ENCODE peak calls at places on chromosomes 7 and 10, in ten cellular contexts. E is posterior vena cava; T is GM23338; D is CD8-positive, alpha-beta T cell; V is caudate nucleus; B is Calu3; K is psoas muscle; J is Jurkat, Clone E6-1; C is lung microvascular endothelial cell; U is activated CD4-positive, alpha-beta T cell treated with anti-CD3 and anti-CD28 coated beads for 48 hours. N is an unnamed sample.

GRCh38 chr10:50396491-50397311 is 145.4 kb upstream of the ASAH2 start:
- DNase-seq in C (peak; percentile 34), U (peak; percentile 42), T (no peak), K (no peak), B (no peak), E (no peak), V (no peak), D (no peak), J (no peak), N (no peak)

GRCh38 chr10:124864421-124865193 is 63.0 kb downstream of the ABRAXAS2 start:
- DNase-seq in B (peak; percentile 85), J (no peak), K (peak; percentile 60), D (no peak), E (no peak), V (no peak), U (no peak), C (no peak), T (no peak), N (peak; percentile 24)

GRCh38 chr10:21976280-21976679 is 27.2 kb downstream of the DNAJC1 start:
- DNase-seq in J (no peak), T (no peak), V (no peak), C (no peak), K (no peak), D (no peak), U (no peak), B (no peak), E (no peak), N (no peak)

GRCh38 chr7:102082693-102083385 is 203.8 kb upstream of the SH2B2 start:
- DNase-seq in J (no peak), V (no peak), C (no peak), K (no peak), B (no peak), D (no peak), U (no peak), E (no peak), T (no peak), N (no peak)

GRCh38 chr10:94403034-94403822 is 887 bp downstream of the TBC1D12 start:
- DNase-seq in C (peak; percentile 87), D (no peak), B (peak; percentile 56), V (peak; percentile 59), T (peak; percentile 62), J (no peak), E (peak; percentile 91), U (peak; percentile 15), K (peak; percentile 54), N (peak; percentile 78)

GRCh38 chr10:86298501-86299001 is 68.0 kb downstream of the GRID1 start:
- DNase-seq in C (no peak), B (no peak), K (no peak), U (no peak), J (no peak), T (no peak), V (no peak), E (peak; percentile 71), D (no peak), N (no peak)

GRCh38 chr7:138889566-138889965 is 91.6 kb upstream of the ATP6V0A4 start:
- DNase-seq in T (no peak), D (no peak), V (no peak), J (no peak), E (no peak), C (no peak), U (no peak), B (no peak), K (no peak), N (peak; percentile 16)

GRCh38 chr10:774661-775244 is 85.3 kb upstream of the DIP2C start:
- DNase-seq in C (no peak), B (no peak), T (no peak), J (no peak), V (no peak), E (no peak), U (no peak), D (no peak), K (no peak), N (no peak)

GRCh38 chr10:122407375-122408125 is 33.0 kb downstream of the PLEKHA1 start:
- DNase-seq in E (no peak), B (no peak), U (peak; percentile 63), K (no peak), C (no peak), V (peak; percentile 81), T (no peak), J (no peak), D (peak; percentile 13), N (peak; percentile 20)

GRCh38 chr10:120205368-120206018 is 251.5 kb upstream of the PLPP4 start:
- DNase-seq in T (no peak), E (no peak), K (no peak), U (no peak), B (no peak), D (no peak), J (no peak), V (no peak), C (no peak), N (no peak)

GRCh38 chr10:71684356-71685173 is 35.0 kb downstream of the C10orf105 start:
- DNase-seq in T (no peak), U (peak; percentile 51), B (peak; percentile 50), K (no peak), V (peak; percentile 13), C (no peak), J (peak; percentile 33), E (no peak), D (no peak), N (no peak)

GRCh38 chr7:122302826-122303521 is 1.6 kb downstream of the FEZF1 start:
- DNase-seq in J (no peak), E (no peak), T (no peak), V (no peak), C (no peak), D (no peak), U (no peak), B (no peak), K (no peak), N (no peak)

GRCh38 chr7:92645531-92646061 is 55.4 kb upstream of the FAM133B start:
- DNase-seq in T (no peak), D (no peak), V (no peak), C (peak; percentile 87), B (no peak), K (no peak), E (no peak), J (peak; percentile 92), U (peak; percentile 64), N (peak; percentile 36)

GRCh38 chr10:119341236-119342016 is 134.1 kb downstream of the GRK5 start:
- DNase-seq in K (no peak), C (peak; percentile 71), T (no peak), V (no peak), J (no peak), U (peak; percentile 70), B (peak; percentile 18), E (peak; percentile 60), D (peak; percentile 23), N (peak; percentile 69)

GRCh38 chr7:134693256-134693655 is 46.6 kb downstream of the BPGM start:
- DNase-seq in K (peak; percentile 37), C (peak; percentile 69), T (no peak), J (no peak), E (peak; percentile 92), U (peak; percentile 55), D (no peak), B (no peak), V (no peak), N (no peak)

GRCh38 chr10:93218386-93218785 is 144.7 kb downstream of the CYP26A1 start:
- DNase-seq in B (no peak), K (no peak), C (no peak), V (no peak), D (no peak), U (no peak), J (no peak), E (no peak), T (no peak), N (no peak)

GRCh38 chr7:44173911-44174693 is 15.1 kb downstream of the GCK start:
- DNase-seq in K (no peak), D (no peak), T (no peak), B (no peak), U (no peak), E (no peak), V (no peak), C (no peak), J (no peak), N (no peak)

GRCh38 chr10:81843042-81843441 is 32.0 kb upstream of the NRG3 start:
- DNase-seq in J (no peak), K (no peak), C (no peak), E (no peak), B (peak; percentile 50), V (no peak), T (peak; percentile 45), D (no peak), U (no peak), N (peak; percentile 37)

GRCh38 chr10:69407621-69408301 is 9.0 kb downstream of the TACR2 start:
- DNase-seq in K (no peak), T (peak; percentile 58), V (no peak), J (peak; percentile 60), D (no peak), U (peak; percentile 32), C (no peak), E (no peak), B (peak; percentile 44), N (no peak)

GRCh38 chr7:158123753-158124152 is 463.9 kb downstream of the PTPRN2 start:
- DNase-seq in C (no peak), U (no peak), J (no peak), T (no peak), B (no peak), D (no peak), E (peak; percentile 68), K (no peak), V (no peak), N (no peak)

GRCh38 chr10:85864173-85864549 is 502.4 kb downstream of the GRID1 start:
- DNase-seq in D (no peak), B (no peak), V (no peak), K (peak; percentile 21), U (no peak), E (peak; percentile 14), T (no peak), J (no peak), C (no peak), N (no peak)

GRCh38 chr7:80183900-80184685 is 49.5 kb downstream of the GNAI1 start:
- DNase-seq in B (no peak), V (no peak), T (no peak), U (no peak), K (no peak), E (no peak), C (peak; percentile 17), D (no peak), J (no peak), N (peak; percentile 11)

GRCh38 chr7:138886501-138886917 is 88.5 kb upstream of the ATP6V0A4 start:
- DNase-seq in K (no peak), B (peak; percentile 59), D (peak; percentile 15), J (peak; percentile 85), V (no peak), T (peak; percentile 70), E (no peak), U (peak; percentile 35), C (peak; percentile 74), N (peak; percentile 69)

GRCh38 chr7:144834516-144835165 is 1.2 kb downstream of the TPK1 start:
- DNase-seq in B (peak; percentile 26), K (no peak), T (peak; percentile 21), J (no peak), E (no peak), U (peak; percentile 56), D (peak; percentile 26), C (peak; percentile 65), V (no peak), N (peak; percentile 37)

GRCh38 chr7:130942211-130942964 is 208.4 kb upstream of the KLF14 start:
- DNase-seq in B (peak; percentile 50), C (peak; percentile 90), D (no peak), J (no peak), U (no peak), E (no peak), T (no peak), V (no peak), K (peak; percentile 56), N (peak; percentile 76)

GRCh38 chr7:103065666-103066065 is 8.9 kb downstream of the FBXL13 start:
- DNase-seq in U (peak; percentile 68), V (no peak), J (peak; percentile 60), K (peak; percentile 30), E (no peak), T (peak; percentile 74), C (peak; percentile 60), B (peak; percentile 67), D (peak; percentile 23), N (peak; percentile 17)